ENCODE peak calls at places on chromosomes 4 and X, in seven cellular contexts. I is mesenchymal stem cell; B is thoracic aorta; X is stimulated activated CD4-positive, alpha-beta T cell treated with anti-CD3 and anti-CD28 coated beads, Interleukin-15, amount 100 ng/mL, for 24 hours; N is activated T-helper 2 cell treated with anti-CD3 and anti-CD28 coated beads, Interferon-gamma antibody, Interleukin-2, Interleukin-4, amounts not matched to agents 10 μg/mL and 5 μg/mL and 100 μg/mL, durations not matched to agents 14 hours and 24 hours and 36 hours; J is amniotic epithelial cell; S is DND-41. P is an unnamed sample.

GRCh38 chrX:153401133-153401764 is at the start of gene PNMA6E:
- DNase-seq in I (no peak), B (no peak), X (no peak), N (no peak), J (no peak), S (no peak), P (no peak)

GRCh38 chr4:140372607-140373327 is 679 bp upstream of the SCOC start:
- DNase-seq in I (peak), B (no peak), X (peak), N (no peak), J (peak), S (peak), P (peak)

GRCh38 chr4:154124539-154125255 is 335.8 kb upstream of the SFRP2 start:
- DNase-seq in I (peak), B (no peak), X (no peak), N (no peak), J (peak), S (no peak), P (no peak)

GRCh38 chr4:94375364-94375763 is 32.7 kb upstream of the HPGDS start:
- DNase-seq in I (no peak), B (no peak), X (no peak), N (no peak), J (no peak), S (no peak), P (no peak)

GRCh38 chr4:114373508-114373907 is 225.1 kb upstream of the UGT8 start:
- DNase-seq in I (no peak), B (no peak), X (no peak), N (no peak), J (no peak), S (no peak), P (no peak)

GRCh38 chr4:8393593-8394038 is 46.9 kb downstream of the ACOX3 start:
- DNase-seq in I (peak), B (peak), X (no peak), N (no peak), J (peak), S (no peak), P (no peak)

GRCh38 chr4:147640331-147640730 is 23.1 kb downstream of the TMEM184C start:
- DNase-seq in I (no peak), B (no peak), X (no peak), N (no peak), J (peak), S (no peak), P (no peak)

GRCh38 chr4:100240008-100240407 is 49.7 kb upstream of the DDIT4L start:
- DNase-seq in I (peak), B (no peak), X (no peak), N (no peak), J (peak), S (peak), P (no peak)

GRCh38 chr4:115054836-115055235 is 58.6 kb downstream of the NDST4 start:
- DNase-seq in I (no peak), B (no peak), X (no peak), N (no peak), J (no peak), S (no peak), P (no peak)

GRCh38 chr4:113478032-113478431 is 283.5 kb downstream of the CAMK2D start:
- DNase-seq in I (no peak), B (no peak), X (no peak), N (no peak), J (peak), S (no peak), P (no peak)

GRCh38 chr4:96352051-96352517 is 512.2 kb downstream of the PDHA2 start:
- DNase-seq in I (peak), B (no peak), X (peak), N (no peak), J (peak), S (peak), P (no peak)

GRCh38 chr4:147056951-147057630 is 111.4 kb upstream of the TTC29 start:
- DNase-seq in I (peak), B (no peak), X (no peak), N (no peak), J (peak), S (no peak), P (no peak)

GRCh38 chr4:76663794-76664193 is 228.8 kb downstream of the SHROOM3 start:
- DNase-seq in I (no peak), B (no peak), X (no peak), N (no peak), J (no peak), S (no peak), P (no peak)

GRCh38 chrX:120244735-120245498 is 5.7 kb upstream of the ZBTB33 start:
- DNase-seq in I (peak), B (peak), X (peak), N (peak), J (peak), S (peak), P (peak)

GRCh38 chr4:75745192-75745591 is 20.8 kb downstream of the USO1 start:
- DNase-seq in I (peak), B (no peak), X (no peak), N (no peak), J (peak), S (no peak), P (no peak)

GRCh38 chr4:13215560-13215959 is 268.6 kb downstream of the RAB28 start:
- DNase-seq in I (no peak), B (no peak), X (no peak), N (no peak), J (no peak), S (no peak), P (no peak)

GRCh38 chr4:153188966-153189801 is 15.1 kb upstream of the TRIM2 start:
- DNase-seq in I (no peak), B (no peak), X (no peak), N (no peak), J (peak), S (no peak), P (no peak)

GRCh38 chrX:115333446-115333845 is 43.9 kb downstream of the LUZP4 start:
- DNase-seq in I (peak), B (no peak), X (no peak), N (no peak), J (peak), S (no peak), P (no peak)

GRCh38 chrX:9745417-9746115 is 20.1 kb downstream of the GPR143 start:
- DNase-seq in I (peak), B (no peak), X (no peak), N (no peak), J (peak), S (peak), P (peak)

GRCh38 chrX:27675493-27675892 is 85.3 kb downstream of the DCAF8L2 start:
- DNase-seq in I (no peak), B (no peak), X (no peak), N (no peak), J (peak), S (no peak), P (no peak)

GRCh38 chrX:30821116-30821515 is 67.9 kb downstream of the TAB3 start:
- DNase-seq in I (no peak), B (no peak), X (no peak), N (no peak), J (no peak), S (no peak), P (no peak)

GRCh38 chr4:153684182-153685073 is at the start of gene TLR2:
- DNase-seq in I (peak), B (peak), X (peak), N (peak), J (peak), S (no peak), P (peak)

GRCh38 chrX:253451-254297 is 27.5 kb upstream of the PLCXD1 start:
- DNase-seq in I (no peak), B (no peak), X (no peak), N (no peak), J (no peak), S (no peak), P (no peak)

GRCh38 chr4:120856294-120856693 is 66.2 kb downstream of the PRDM5 start:
- DNase-seq in I (no peak), B (no peak), X (no peak), N (no peak), J (no peak), S (no peak), P (no peak)

GRCh38 chrX:53055244-53055849 is 6.8 kb downstream of the GPR173 start:
- DNase-seq in I (no peak), B (no peak), X (no peak), N (no peak), J (no peak), S (no peak), P (no peak)

GRCh38 chr4:189874591-189874990 is 66.1 kb upstream of the FRG1 start:
- DNase-seq in I (no peak), B (no peak), X (no peak), N (no peak), J (no peak), S (no peak), P (no peak)

GRCh38 chr4:138869631-138870030 is 145.9 kb upstream of the NOCT start:
- DNase-seq in I (no peak), B (no peak), X (no peak), N (no peak), J (no peak), S (no peak), P (no peak)

GRCh38 chr4:78781925-78782324 is 5.8 kb downstream of the BMP2K start:
- DNase-seq in I (no peak), B (no peak), X (no peak), N (no peak), J (no peak), S (no peak), P (no peak)

P was measured in activated CD4-positive, alpha-beta memory T cell treated with anti-CD3 and anti-CD28 coated beads for 36 hours.